ENCODE peak calls at places on chromosomes 5 and 9, in seven cellular contexts. G, S, I, B, M, X and C are unnamed samples.
A peak's percentile ranks its signal among the peaks of the same experiment; 100 is the strongest.

GRCh38 chr5:94159144-94159543 is 417.7 kb upstream of the POU5F2 start:
- DNase-seq in G (no peak), S (no peak), I (no peak), B (no peak), M (no peak), X (no peak), C (no peak)

GRCh38 chr5:53017383-53017782 is 28.2 kb downstream of the ITGA2 start:
- DNase-seq in G (no peak), S (no peak), I (no peak), B (no peak), M (no peak), X (no peak), C (no peak)

GRCh38 chr9:87550253-87550954 is 52.7 kb downstream of the DAPK1 start:
- DNase-seq in G (no peak), S (no peak), I (peak; percentile 45), B (no peak), M (no peak), X (no peak), C (no peak)

GRCh38 chr5:151239237-151239861 is 13.6 kb upstream of the GM2A start:
- DNase-seq in G (peak; percentile 58), S (peak; percentile 61), I (no peak), B (peak; percentile 59), M (peak; percentile 83), X (peak; percentile 91), C (no peak)

GRCh38 chr5:10485142-10485795 is 43.6 kb downstream of the ROPN1L start:
- DNase-seq in G (peak; percentile 71), S (no peak), I (no peak), B (peak; percentile 67), M (no peak), X (peak; percentile 87), C (no peak)

GRCh38 chr5:111774525-111774924 is 17.5 kb upstream of the NREP start:
- DNase-seq in G (peak; percentile 45), S (peak; percentile 74), I (no peak), B (no peak), M (peak; percentile 64), X (no peak), C (no peak)

GRCh38 chr9:123355761-123356520 is at the start of gene CRB2:
- DNase-seq in G (peak; percentile 87), S (peak; percentile 91), I (no peak), B (no peak), M (no peak), X (no peak), C (no peak)

GRCh38 chr5:61943718-61944117 is 362.3 kb upstream of the KIF2A start:
- DNase-seq in G (no peak), S (peak; percentile 4), I (no peak), B (no peak), M (no peak), X (no peak), C (no peak)

GRCh38 chr9:108101410-108101809 is 611.8 kb upstream of the KLF4 start:
- DNase-seq in G (no peak), S (no peak), I (peak; percentile 8), B (no peak), M (no peak), X (no peak), C (no peak)

GRCh38 chr5:55551904-55552303 is 17.1 kb upstream of the PLPP1 start:
- DNase-seq in G (no peak), S (no peak), I (no peak), B (no peak), M (no peak), X (no peak), C (no peak)

GRCh38 chr5:17154211-17154996 is 63.0 kb upstream of the BASP1 start:
- DNase-seq in G (no peak), S (peak; percentile 37), I (no peak), B (no peak), M (no peak), X (no peak), C (no peak)

GRCh38 chr9:98374385-98375051 is 119.1 kb upstream of the TBC1D2 start:
- DNase-seq in G (no peak), S (no peak), I (no peak), B (no peak), M (peak; percentile 42), X (no peak), C (no peak)

GRCh38 chr5:104909803-104910202 is 1347.2 kb upstream of the NUDT12 start:
- DNase-seq in G (no peak), S (no peak), I (no peak), B (no peak), M (no peak), X (no peak), C (no peak)

GRCh38 chr5:79069488-79070001 is at the start of the genes BHMT2 and DMGDH:
- DNase-seq in G (peak; percentile 37), S (no peak), I (peak; percentile 50), B (peak; percentile 20), M (peak; percentile 8), X (no peak), C (no peak)

GRCh38 chr9:135883410-135884089 is 23.8 kb downstream of the CAMSAP1 start:
- DNase-seq in G (no peak), S (no peak), I (no peak), B (no peak), M (no peak), X (no peak), C (no peak)

GRCh38 chr9:122116040-122116439 is 22.9 kb upstream of the TTLL11 start:
- DNase-seq in G (no peak), S (peak; percentile 69), I (no peak), B (no peak), M (no peak), X (no peak), C (no peak)

GRCh38 chr5:23994581-23995370 is 487.4 kb downstream of the PRDM9 start:
- DNase-seq in G (no peak), S (no peak), I (no peak), B (no peak), M (no peak), X (no peak), C (no peak)

GRCh38 chr5:50711280-50711679 is 44.8 kb downstream of the PARP8 start:
- DNase-seq in G (no peak), S (no peak), I (no peak), B (no peak), M (peak; percentile 53), X (no peak), C (no peak)

GRCh38 chr5:320524-321232 is 836 bp upstream of the AHRR start:
- DNase-seq in G (no peak), S (peak; percentile 50), I (no peak), B (no peak), M (no peak), X (no peak), C (no peak)

GRCh38 chr5:80754900-80755299 is 100.1 kb upstream of the DHFR start:
- DNase-seq in G (no peak), S (peak; percentile 89), I (no peak), B (no peak), M (peak; percentile 39), X (no peak), C (no peak)

GRCh38 chr5:99948850-99949249 is 586.3 kb upstream of the FAM174A start:
- DNase-seq in G (no peak), S (no peak), I (no peak), B (no peak), M (no peak), X (no peak), C (no peak)

GRCh38 chr9:107292811-107293554 is 9.9 kb downstream of the RAD23B start:
- DNase-seq in G (no peak), S (no peak), I (no peak), B (no peak), M (no peak), X (no peak), C (no peak)

GRCh38 chr9:17578911-17579793 is at the start of gene SH3GL2:
- DNase-seq in G (peak; percentile 94), S (peak; percentile 80), I (peak; percentile 91), B (no peak), M (peak; percentile 53), X (no peak), C (no peak)

DNA sequence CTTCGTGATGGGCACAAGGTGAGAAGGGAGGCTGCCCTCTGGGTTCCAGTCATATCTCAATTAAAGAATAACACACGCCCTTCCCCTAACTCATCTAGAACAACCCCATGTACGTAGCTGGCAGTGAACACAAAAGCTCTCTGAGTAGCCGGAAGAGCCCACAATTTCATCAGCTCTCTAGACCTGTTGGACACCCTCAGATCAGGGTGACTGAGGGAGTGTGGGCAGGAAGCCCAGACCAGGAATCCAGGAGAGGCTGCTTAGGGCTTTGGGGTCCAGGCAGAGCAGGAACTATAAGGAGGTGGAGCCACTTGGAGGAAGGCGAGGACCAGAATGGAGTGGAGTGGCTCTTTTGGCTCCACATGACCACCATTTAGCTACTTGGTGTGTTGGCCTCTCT is 237.4 kb downstream of the NR3C1 start:
- DNase-seq in G (no peak), S (no peak), I (no peak), B (no peak), M (no peak), X (no peak), C (no peak)
- H3K4me1 ChIP-seq in G (no peaks in the 10 kb centered on the region), S (no peaks in the 10 kb centered on the region), I (peaks cover 17% of the 10 kb centered on the region), B (no peaks in the 10 kb centered on the region), M (peaks cover 9% of the 10 kb centered on the region), X (no peaks in the 10 kb centered on the region), C (no peaks in the 10 kb centered on the region)

DNA sequence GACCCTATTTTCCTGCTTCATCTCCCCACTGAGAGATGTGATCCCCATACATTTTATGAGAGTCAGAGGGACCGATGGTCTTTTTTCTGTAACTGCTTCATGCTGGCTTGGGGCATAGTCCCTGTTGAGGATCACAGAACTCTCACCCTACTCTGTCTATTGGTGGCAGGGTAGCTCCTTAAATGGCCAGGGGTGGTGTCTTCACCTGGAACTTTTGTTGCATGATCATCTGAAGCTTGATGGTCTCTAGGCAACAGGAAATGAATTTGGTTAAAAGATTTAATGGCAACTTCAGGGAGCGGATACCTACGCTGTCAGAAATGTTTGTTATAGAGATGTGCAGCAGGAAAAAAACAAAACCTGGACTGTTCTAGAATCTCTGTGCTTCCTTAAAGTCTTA is 87.0 kb upstream of the GLIS3 start:
- DNase-seq in G (no peak), S (peak; percentile 18), I (no peak), B (no peak), M (no peak), X (no peak), C (no peak)
- TF ChIP-seq CTCF in G (no peak), S (no peak), I (no peak), B (no peak), M (no peak), X (no peak), C (no peak)

GRCh38 chr9:94625835-94626234 is 13.5 kb downstream of the FBP1 start:
- DNase-seq in G (peak; percentile 54), S (no peak), I (no peak), B (no peak), M (no peak), X (no peak), C (no peak)

GRCh38 chr9:94623253-94623652 is 16.1 kb downstream of the FBP1 start:
- DNase-seq in G (peak; percentile 82), S (peak; percentile 70), I (no peak), B (no peak), M (peak; percentile 80), X (no peak), C (no peak)

GRCh38 chr9:94622087-94622486 is 17.2 kb downstream of the FBP1 start:
- DNase-seq in G (no peak), S (no peak), I (no peak), B (no peak), M (no peak), X (no peak), C (no peak)

GRCh38 chr9:94627287-94627686 is 12.0 kb downstream of the FBP1 start:
- DNase-seq in G (no peak), S (no peak), I (no peak), B (no peak), M (no peak), X (no peak), C (no peak)

GRCh38 chr9:94624621-94625020 is 14.7 kb downstream of the FBP1 start:
- DNase-seq in G (no peak), S (no peak), I (no peak), B (no peak), M (no peak), X (no peak), C (no peak)
- H3K4me1 ChIP-seq in G (no peaks in the 10 kb centered on the region), S (no peaks in the 10 kb centered on the region), I (no peaks in the 10 kb centered on the region), B (no peaks in the 10 kb centered on the region), M (no peaks in the 10 kb centered on the region), X (no peaks in the 10 kb centered on the region), C (peaks cover 5% of the 10 kb centered on the region)

GRCh38 chr5:115634343-115635132 is 8.7 kb upstream of the TMED7 start:
- DNase-seq in G (peak; percentile 83), S (peak; percentile 88), I (peak; percentile 97), B (peak; percentile 93), M (peak; percentile 93), X (peak; percentile 93), C (no peak)
- TF ChIP-seq CTCF in G (peak; percentile 98), S (peak; percentile 97), I (peak; percentile 91), B (peak; percentile 85), M (peak; percentile 86), X (peak; percentile 87), C (peak; percentile 82)